ENCODE peak calls at places on chromosomes 4 and X, in eight cellular contexts. H is Panc1; M is foreskin keratinocyte; W is CD4-positive, alpha-beta T cell; R is psoas muscle; C is nephron progenitor cell; P is lower leg skin; B is fibroblast of lung. O is an unnamed sample.

GRCh38 chr4:61201562-61202099 is 1.5 kb downstream of the ADGRL3 start:
- DNase-seq in H (no peak), M (no peak), W (no peak), R (no peak), C (peak), P (no peak), B (peak), O (no peak)

GRCh38 chr4:84099591-84099990 is 399.5 kb downstream of the NKX6-1 start:
- DNase-seq in H (no peak), M (no peak), W (no peak), R (no peak), C (no peak), P (no peak), B (no peak), O (no peak)

GRCh38 chr4:91838181-91838861 is 465.4 kb upstream of the GRID2 start:
- DNase-seq in H (no peak), M (no peak), W (no peak), R (no peak), C (no peak), P (no peak), B (no peak), O (no peak)

GRCh38 chr4:73446336-73446938 is 10.4 kb downstream of the AFP start:
- DNase-seq in H (no peak), M (peak), W (no peak), R (no peak), C (no peak), P (no peak), B (peak), O (no peak)

GRCh38 chrX:13933851-13934250 is 95.8 kb downstream of the GEMIN8 start:
- DNase-seq in H (no peak), M (peak), W (no peak), R (no peak), C (no peak), P (no peak), B (no peak), O (no peak)

GRCh38 chr4:146998157-146998556 is 52.5 kb upstream of the TTC29 start:
- DNase-seq in H (no peak), M (peak), W (no peak), R (no peak), C (no peak), P (no peak), B (no peak), O (no peak)

GRCh38 chrX:106397788-106398538 is 213.8 kb upstream of the RADX start:
- DNase-seq in H (no peak), M (peak), W (no peak), R (no peak), C (no peak), P (no peak), B (no peak), O (no peak)

GRCh38 chr4:169311643-169312365 is 41.0 kb upstream of the SH3RF1 start:
- DNase-seq in H (no peak), M (peak), W (no peak), R (no peak), C (peak), P (no peak), B (peak), O (no peak)

GRCh38 chr4:105473340-105474109 is at the start of gene PPA2:
- DNase-seq in H (no peak), M (peak), W (peak), R (peak), C (peak), P (peak), B (peak), O (peak)

GRCh38 chr4:67929447-67929846 is 33.8 kb downstream of the TMPRSS11A start:
- DNase-seq in H (no peak), M (peak), W (no peak), R (no peak), C (no peak), P (no peak), B (no peak), O (no peak)

GRCh38 chrX:24789047-24789446 is 95.3 kb downstream of the POLA1 start:
- DNase-seq in H (no peak), M (no peak), W (no peak), R (no peak), C (no peak), P (no peak), B (no peak), O (no peak)

GRCh38 chr4:79603681-79604080 is 195.7 kb upstream of the GK2 start:
- DNase-seq in H (no peak), M (no peak), W (no peak), R (no peak), C (no peak), P (no peak), B (no peak), O (no peak)

GRCh38 chrX:39975094-39975865 is 122.5 kb downstream of the BCOR start:
- DNase-seq in H (no peak), M (peak), W (no peak), R (no peak), C (no peak), P (peak), B (no peak), O (no peak)

GRCh38 chr4:177302371-177303100 is 7.1 kb upstream of the NEIL3 start:
- DNase-seq in H (no peak), M (no peak), W (no peak), R (no peak), C (no peak), P (no peak), B (peak), O (no peak)

GRCh38 chr4:140081582-140082398 is 72.2 kb downstream of the MAML3 start:
- DNase-seq in H (no peak), M (no peak), W (no peak), R (no peak), C (peak), P (no peak), B (no peak), O (no peak)

GRCh38 chr4:151031831-151032605 is 16.9 kb upstream of the LRBA start:
- DNase-seq in H (no peak), M (peak), W (no peak), R (no peak), C (no peak), P (no peak), B (peak), O (no peak)

GRCh38 chrX:5829060-5829459 is 399.6 kb downstream of the NLGN4X start:
- DNase-seq in H (no peak), M (peak), W (no peak), R (no peak), C (no peak), P (no peak), B (no peak), O (no peak)

GRCh38 chr4:158722291-158722916 is 792 bp downstream of the PPID start:
- DNase-seq in H (no peak), M (peak), W (no peak), R (no peak), C (peak), P (no peak), B (peak), O (no peak)

GRCh38 chr4:118683513-118683912 is 1.7 kb upstream of the METTL14 start:
- DNase-seq in H (no peak), M (peak), W (no peak), R (no peak), C (no peak), P (no peak), B (no peak), O (no peak)

GRCh38 chr4:103915224-103915869 is 195.6 kb upstream of the TACR3 start:
- DNase-seq in H (no peak), M (no peak), W (no peak), R (no peak), C (no peak), P (no peak), B (peak), O (no peak)

GRCh38 chr4:159240690-159241089 is 137.8 kb downstream of the RAPGEF2 start:
- DNase-seq in H (no peak), M (no peak), W (no peak), R (no peak), C (no peak), P (no peak), B (peak), O (no peak)

GRCh38 chr4:117949621-117950020 is 84.7 kb upstream of the NDST3 start:
- DNase-seq in H (no peak), M (no peak), W (no peak), R (no peak), C (no peak), P (no peak), B (no peak), O (no peak)

GRCh38 chr4:111776546-111776945 is 368.7 kb upstream of the FAM241A start:
- DNase-seq in H (no peak), M (peak), W (no peak), R (no peak), C (no peak), P (no peak), B (no peak), O (no peak)

GRCh38 chr4:1463088-1463926 is 57.1 kb upstream of the NKX1-1 start:
- DNase-seq in H (no peak), M (no peak), W (no peak), R (no peak), C (no peak), P (no peak), B (peak), O (peak)

GRCh38 chr4:152773953-152774352 is 5.6 kb downstream of the TIGD4 start:
- DNase-seq in H (no peak), M (no peak), W (no peak), R (no peak), C (no peak), P (no peak), B (no peak), O (no peak)

GRCh38 chr4:85961887-85962286 is 398.0 kb downstream of the MAPK10 start:
- DNase-seq in H (no peak), M (no peak), W (no peak), R (no peak), C (no peak), P (no peak), B (no peak), O (no peak)

GRCh38 chr4:85963231-85963630 is 396.6 kb downstream of the MAPK10 start:
- DNase-seq in H (no peak), M (no peak), W (no peak), R (no peak), C (no peak), P (no peak), B (peak), O (no peak)

GRCh38 chr4:85966308-85966882 is 393.5 kb downstream of the MAPK10 start:
- DNase-seq in H (no peak), M (no peak), W (no peak), R (no peak), C (no peak), P (no peak), B (peak), O (no peak)

GRCh38 chr4:85965529-85965928 is 394.3 kb downstream of the MAPK10 start:
- DNase-seq in H (no peak), M (no peak), W (no peak), R (no peak), C (no peak), P (no peak), B (no peak), O (no peak)

DNA sequence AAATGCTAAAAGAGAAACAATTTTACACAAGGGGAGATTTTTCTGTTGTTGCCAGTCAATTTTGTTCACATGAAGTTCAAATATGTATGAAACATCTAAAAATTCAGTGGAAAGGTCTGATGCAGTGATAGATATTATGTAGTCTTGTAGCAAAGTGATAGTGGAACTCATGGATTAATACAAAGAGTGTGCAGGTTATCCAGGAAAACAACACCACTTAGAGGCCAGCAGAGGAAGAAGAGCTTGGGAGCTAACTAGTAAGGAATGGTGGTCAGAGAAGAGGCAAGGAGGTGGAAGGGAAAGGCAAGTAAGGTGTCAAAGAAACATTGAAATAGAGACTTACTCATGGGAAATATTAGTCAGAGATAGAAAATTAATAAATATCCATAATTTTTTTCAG is 395.6 kb downstream of the MAPK10 start:
- DNase-seq in H (no peak), M (no peak), W (no peak), R (no peak), C (no peak), P (no peak), B (peak), O (no peak)
- TF ChIP-seq CTCF in H (no peak), M (peak), W (no peak), R (no peak), C (no peak), P (no peak), B (peak), O (no peak)

DNA sequence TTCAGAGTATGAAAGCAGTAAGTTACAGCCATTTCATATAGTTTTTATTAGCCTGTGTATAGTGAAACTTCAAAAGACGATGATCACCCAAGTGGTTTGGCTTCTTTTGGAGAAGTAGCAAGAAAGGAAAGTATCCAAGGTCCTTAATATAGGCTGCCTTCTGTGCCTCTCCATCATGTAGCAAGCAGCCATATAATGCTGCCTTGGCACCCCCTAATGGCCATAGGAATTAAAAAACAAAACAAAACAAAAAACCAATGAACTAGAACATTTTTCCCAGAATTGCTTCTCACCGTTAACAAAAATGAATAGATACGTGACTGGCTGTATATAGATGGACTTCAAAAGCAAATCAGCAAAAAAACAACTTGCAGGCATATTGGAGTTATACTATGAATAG is 18.9 kb downstream of the LAMP2 start:
- DNase-seq in H (no peak), M (no peak), W (no peak), R (no peak), C (no peak), P (no peak), B (peak), O (no peak)
- TF ChIP-seq CTCF in H (peak), M (peak), W (peak), R (no peak), C (no peak), P (no peak), B (peak), O (peak)

GRCh38 chr4:40256329-40256728 is 59.5 kb downstream of the RHOH start:
- DNase-seq in H (no peak), M (peak), W (no peak), R (no peak), C (no peak), P (no peak), B (no peak), O (no peak)

GRCh38 chr4:40253906-40254305 is 57.1 kb downstream of the RHOH start:
- DNase-seq in H (no peak), M (no peak), W (no peak), R (no peak), C (no peak), P (no peak), B (peak), O (no peak)

GRCh38 chr4:40255722-40256281 is 59.0 kb downstream of the RHOH start:
- DNase-seq in H (peak), M (peak), W (no peak), R (no peak), C (no peak), P (no peak), B (peak), O (no peak)

GRCh38 chr4:40258624-40259023 is 61.8 kb downstream of the RHOH start:
- DNase-seq in H (no peak), M (no peak), W (no peak), R (no peak), C (no peak), P (no peak), B (no peak), O (no peak)

DNA sequence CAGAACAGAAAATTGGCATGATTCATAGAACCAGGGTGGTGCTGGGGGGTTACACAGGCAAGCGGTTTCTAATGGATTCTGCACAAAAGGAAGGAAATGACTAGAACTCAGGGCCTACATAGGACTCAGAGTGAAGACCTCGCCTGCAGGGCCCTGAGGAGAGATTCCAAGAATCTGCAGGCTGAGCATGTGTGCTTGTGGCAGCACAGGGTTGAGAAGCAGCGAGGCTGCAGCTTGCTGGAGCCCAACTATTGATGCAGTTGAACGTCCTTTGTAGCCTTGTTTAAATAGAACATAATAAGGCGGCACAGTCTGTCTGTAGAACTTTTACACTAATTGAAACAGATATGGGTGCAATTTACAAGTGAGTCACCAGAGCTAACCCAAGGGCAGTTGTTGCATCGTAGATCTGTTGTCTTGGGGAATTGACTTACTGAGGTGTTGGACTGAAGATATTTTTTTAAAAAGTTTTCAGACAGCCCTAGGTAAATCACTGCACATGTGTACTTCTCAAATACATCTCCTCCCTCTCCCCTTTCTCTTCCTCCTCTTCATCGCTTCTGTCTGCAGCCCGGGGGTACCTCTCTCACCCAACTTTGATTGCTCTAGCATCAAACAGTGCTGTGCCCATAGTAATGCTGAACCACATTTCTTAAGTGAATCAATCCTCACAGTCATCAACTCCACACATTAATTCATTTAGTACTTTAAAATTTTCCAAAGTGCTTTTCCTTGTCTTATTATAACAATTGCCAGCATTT is 58.3 kb downstream of the RHOH start:
- DNase-seq in H (no peak), M (peak), W (no peak), R (no peak), C (no peak), P (no peak), B (peak), O (no peak)
- TF ChIP-seq CTCF in H (no peak), M (no peak), W (no peak), R (no peak), C (no peak), P (no peak), B (no peak), O (no peak)

GRCh38 chr4:138555584-138555983 is 313.4 kb upstream of the SLC7A11 start:
- DNase-seq in H (no peak), M (no peak), W (no peak), R (no peak), C (no peak), P (no peak), B (peak), O (no peak)
- TF ChIP-seq CTCF in H (peak), M (peak), W (no peak), R (no peak), C (no peak), P (no peak), B (peak), O (peak)

GRCh38 chrX:91066104-91066503 is 368.5 kb upstream of the PABPC5 start:
- DNase-seq in H (no peak), M (no peak), W (no peak), R (no peak), C (no peak), P (no peak), B (no peak), O (no peak)
- TF ChIP-seq CTCF in H (no peak), M (no peak), W (no peak), R (no peak), C (no peak), P (no peak), B (no peak), O (no peak)

GRCh38 chrX:30572004-30572403 is 5.6 kb downstream of the TASL start:
- DNase-seq in H (no peak), M (no peak), W (no peak), R (no peak), C (no peak), P (no peak), B (no peak), O (no peak)

GRCh38 chrX:30572678-30573077 is 4.9 kb downstream of the TASL start:
- DNase-seq in H (no peak), M (no peak), W (no peak), R (no peak), C (no peak), P (no peak), B (no peak), O (no peak)

GRCh38 chrX:30573125-30573524 is 4.4 kb downstream of the TASL start:
- DNase-seq in H (no peak), M (no peak), W (no peak), R (no peak), C (no peak), P (no peak), B (no peak), O (no peak)

GRCh38 chrX:30570505-30570904 is 7.1 kb downstream of the TASL start:
- DNase-seq in H (no peak), M (no peak), W (no peak), R (no peak), C (no peak), P (no peak), B (peak), O (no peak)
- TF ChIP-seq CTCF in H (peak), M (peak), W (peak), R (peak), C (peak), P (no peak), B (peak), O (peak)

GRCh38 chrX:96764864-96765263 is 80.2 kb downstream of the DIAPH2 start:
- DNase-seq in H (no peak), M (no peak), W (no peak), R (no peak), C (no peak), P (no peak), B (no peak), O (no peak)

GRCh38 chrX:96771500-96771899 is 86.9 kb downstream of the DIAPH2 start:
- DNase-seq in H (no peak), M (no peak), W (no peak), R (no peak), C (no peak), P (no peak), B (no peak), O (no peak)

GRCh38 chrX:96774116-96774515 is 89.5 kb downstream of the DIAPH2 start:
- DNase-seq in H (no peak), M (no peak), W (no peak), R (no peak), C (no peak), P (no peak), B (no peak), O (no peak)

GRCh38 chrX:96770315-96770714 is 85.7 kb downstream of the DIAPH2 start:
- DNase-seq in H (no peak), M (no peak), W (no peak), R (no peak), C (no peak), P (no peak), B (peak), O (no peak)
- TF ChIP-seq CTCF in H (no peak), M (peak), W (peak), R (peak), C (peak), P (no peak), B (peak), O (peak)

GRCh38 chr4:184310171-184310567 is 92.5 kb upstream of the ENPP6 start:
- DNase-seq in H (no peak), M (no peak), W (peak), R (no peak), C (no peak), P (no peak), B (no peak), O (peak)
- TF ChIP-seq CTCF in H (no peak), M (peak), W (no peak), R (no peak), C (no peak), P (no peak), B (peak), O (peak)

GRCh38 chr4:148849581-148849980 is 407.4 kb upstream of the NR3C2 start:
- DNase-seq in H (no peak), M (no peak), W (no peak), R (no peak), C (no peak), P (no peak), B (no peak), O (no peak)
- TF ChIP-seq CTCF in H (no peak), M (no peak), W (no peak), R (no peak), C (no peak), P (no peak), B (no peak), O (no peak)

O was measured in CD14-positive monocyte.